ENCODE peak calls at places on chromosomes 1 and 21, in four cellular contexts. V is pons; O is stimulated activated naive CD8-positive, alpha-beta T cell treated with anti-CD3 and anti-CD28 coated beads, Interleukin-15, Interleukin-2, amounts not matched to agents 100 U/mL and 50 U/mL, for 24 hours; M is cardiac fibroblast. K is an unnamed sample.

GRCh38 chr1:165235158-165235776 is 121.2 kb downstream of the LMX1A start:
- DNase-seq in V (no peak), M (no peak), O (no peak), K (no peak)

GRCh38 chr1:230681599-230681998 is 32.3 kb downstream of the AGT start:
- DNase-seq in M (peak), O (no peak), V (no peak), K (no peak)

GRCh38 chr1:184036517-184036949 is 995 bp downstream of the COLGALT2 start:
- DNase-seq in V (peak), O (peak), M (peak), K (peak)

GRCh38 chr1:89607888-89608626 is 24.9 kb upstream of the LRRC8C start:
- DNase-seq in V (no peak), M (peak), O (peak), K (peak)

GRCh38 chr1:225044258-225044657 is 114.8 kb downstream of the DNAH14 start:
- DNase-seq in V (no peak), O (no peak), M (peak), K (no peak)

GRCh38 chr1:14759843-14760242 is 161.4 kb downstream of the KAZN start:
- DNase-seq in V (no peak), M (no peak), O (no peak), K (no peak)

GRCh38 chr1:6423321-6423999 is 1.1 kb upstream of the ESPN start:
- DNase-seq in M (peak), O (peak), V (no peak), K (peak)

GRCh38 chr1:33349081-33349759 is 28.3 kb upstream of the A3GALT2 start:
- DNase-seq in O (peak), V (no peak), M (peak), K (peak)

GRCh38 chr1:212125654-212126053 is 90.1 kb downstream of the DTL start:
- DNase-seq in M (no peak), O (no peak), V (no peak), K (no peak)

GRCh38 chr1:226827458-226827857 is 43.0 kb upstream of the PSEN2 start:
- DNase-seq in V (peak), O (peak), M (peak), K (peak)

GRCh38 chr1:177943999-177944672 is 25.7 kb downstream of the SEC16B start:
- DNase-seq in M (peak), O (no peak), V (no peak), K (no peak)

GRCh38 chr1:115229016-115229415 is 109.0 kb downstream of the NGF start:
- DNase-seq in V (no peak), M (no peak), O (no peak), K (no peak)

GRCh38 chr1:42214447-42214871 is 49.9 kb upstream of the GUCA2A start:
- DNase-seq in M (peak), O (no peak), V (peak), K (no peak)

GRCh38 chr1:23470282-23471070 is 13.5 kb downstream of the ASAP3 start:
- DNase-seq in V (no peak), M (peak), O (no peak), K (no peak)

GRCh38 chr21:15543473-15543872 is 186.3 kb upstream of the USP25 start:
- DNase-seq in V (no peak), O (no peak), M (no peak), K (no peak)

GRCh38 chr1:98897046-98897445 is 107.6 kb downstream of the PLPPR5 start:
- DNase-seq in V (no peak), O (no peak), M (no peak), K (no peak)

GRCh38 chr1:196148367-196148970 is 459.8 kb downstream of the KCNT2 start:
- DNase-seq in O (no peak), V (peak), M (peak), K (no peak)

GRCh38 chr1:232793944-232794343 is 11.3 kb upstream of the MAP10 start:
- DNase-seq in O (no peak), M (peak), V (no peak), K (no peak)

GRCh38 chr1:169873582-169874200 is 20.0 kb downstream of the SCYL3 start:
- DNase-seq in O (no peak), M (no peak), V (no peak), K (no peak)

GRCh38 chr1:184486761-184487445 is 100.1 kb downstream of the C1orf21 start:
- DNase-seq in M (no peak), O (no peak), V (no peak), K (no peak)

GRCh38 chr1:45752441-45753052 is 2.1 kb upstream of the IPP start:
- DNase-seq in V (no peak), M (peak), O (no peak), K (no peak)

GRCh38 chr1:209311770-209312169 is 271.7 kb upstream of the CAMK1G start:
- DNase-seq in O (no peak), M (no peak), V (no peak), K (no peak)

GRCh38 chr1:72186733-72187307 is 95.5 kb downstream of the NEGR1 start:
- DNase-seq in V (peak), M (peak), O (no peak), K (no peak)